ENCODE peak calls at places on chromosomes 16 and 17, in five cellular contexts. B is body of pancreas, C is cardiac muscle cell, G is heart left ventricle, J is left lung. P is an unnamed sample.

GRCh38 chr16:48734220-48734619 is 124.2 kb upstream of the N4BP1 start:
- DNase-seq in B (no peak), C (no peak), G (no peak), J (no peak), P (no peak)

GRCh38 chr17:69418535-69418934 is 4.0 kb downstream of the MAP2K6 start:
- DNase-seq in C (no peak), G (no peak), B (no peak), J (no peak), P (no peak)

GRCh38 chr16:12098429-12099310 is 122.1 kb downstream of the SNX29 start:
- DNase-seq in J (no peak), G (no peak), B (no peak), C (no peak), P (no peak)

GRCh38 chr17:80104321-80104955 is 3.1 kb downstream of the GAA start:
- DNase-seq in B (no peak), J (peak; percentile 38), G (no peak), C (peak; percentile 52), P (no peak)

GRCh38 chr17:67374329-67375053 is 2.6 kb upstream of the PITPNC1 start:
- DNase-seq in J (peak; percentile 88), G (peak; percentile 84), C (peak; percentile 90), B (peak; percentile 87), P (peak; percentile 82)

GRCh38 chr17:83175551-83176271 is 96.3 kb downstream of the METRNL start:
- DNase-seq in B (peak; percentile 1), J (peak; percentile 22), C (no peak), G (peak; percentile 5), P (no peak)

GRCh38 chr16:54968769-54969168 is 38.1 kb downstream of the IRX5 start:
- DNase-seq in G (no peak), B (no peak), J (no peak), C (no peak), P (no peak)

GRCh38 chr17:32303861-32304288 is 38.1 kb downstream of the C17orf75 start:
- DNase-seq in C (no peak), J (no peak), B (no peak), G (no peak), P (no peak)

GRCh38 chr17:50396261-50397110 is 837 bp downstream of the LRRC59 start:
- DNase-seq in B (peak; percentile 80), J (peak; percentile 44), G (peak; percentile 18), C (peak; percentile 80), P (no peak)

GRCh38 chr16:66581246-66581952 is 2.1 kb downstream of the CMTM2 start:
- DNase-seq in C (peak; percentile 34), B (no peak), G (no peak), J (no peak), P (no peak)

GRCh38 chr17:81171941-81172340 is 5.9 kb upstream of the AATK start:
- DNase-seq in B (no peak), G (no peak), J (no peak), C (no peak), P (no peak)

GRCh38 chr16:49277386-49277742 is 4.3 kb downstream of the CBLN1 start:
- DNase-seq in J (no peak), C (no peak), G (no peak), B (no peak), P (no peak)

GRCh38 chr16:71185366-71185765 is 45.2 kb downstream of the HYDIN start:
- DNase-seq in J (no peak), C (peak; percentile 4), G (no peak), B (no peak), P (no peak)

GRCh38 chr16:74832228-74832627 is 57.6 kb upstream of the FA2H start:
- DNase-seq in G (no peak), B (no peak), C (no peak), J (no peak), P (no peak)

GRCh38 chr16:23009075-23009474 is 140.2 kb downstream of the USP31 start:
- DNase-seq in G (no peak), C (no peak), J (no peak), B (no peak), P (no peak)

GRCh38 chr16:23008041-23008440 is 141.2 kb downstream of the USP31 start:
- DNase-seq in C (no peak), J (no peak), G (no peak), B (no peak), P (no peak)

DNA sequence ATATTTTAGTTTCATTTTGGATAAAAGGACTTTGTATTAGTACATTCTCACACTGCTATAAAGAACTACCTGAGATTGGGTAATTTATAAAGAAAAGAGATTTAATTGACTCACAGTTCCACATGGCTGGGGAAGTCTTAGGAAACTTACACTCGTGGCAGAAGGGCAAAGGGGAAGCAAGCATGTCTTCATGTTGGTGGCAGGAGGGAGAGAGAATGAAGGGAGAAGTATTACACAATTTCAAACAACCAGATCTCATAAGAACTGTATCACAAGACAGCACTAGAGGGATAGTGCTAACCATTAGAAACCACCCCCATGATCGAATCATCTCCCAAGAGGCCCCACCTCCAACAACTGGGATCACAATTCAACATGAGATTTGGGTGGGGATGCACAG is 142.9 kb downstream of the USP31 start:
- DNase-seq in C (no peak), G (no peak), J (no peak), B (no peak), P (no peak)
- H3K4me1 ChIP-seq in C (no peaks in the 10 kb centered on the region), G (no peaks in the 10 kb centered on the region), J (no peaks in the 10 kb centered on the region), B (no peaks in the 10 kb centered on the region), P (no peaks in the 10 kb centered on the region)

GRCh38 chr17:65079489-65079900 is 23.0 kb upstream of the GNA13 start:
- DNase-seq in G (no peak), B (no peak), C (no peak), J (no peak), P (no peak)
- H3K4me3 ChIP-seq in G (no peak overlapping the region), B (no peak overlapping the region), C (no peak overlapping the region), J (no peak overlapping the region), P (no peak overlapping the region)

DNA sequence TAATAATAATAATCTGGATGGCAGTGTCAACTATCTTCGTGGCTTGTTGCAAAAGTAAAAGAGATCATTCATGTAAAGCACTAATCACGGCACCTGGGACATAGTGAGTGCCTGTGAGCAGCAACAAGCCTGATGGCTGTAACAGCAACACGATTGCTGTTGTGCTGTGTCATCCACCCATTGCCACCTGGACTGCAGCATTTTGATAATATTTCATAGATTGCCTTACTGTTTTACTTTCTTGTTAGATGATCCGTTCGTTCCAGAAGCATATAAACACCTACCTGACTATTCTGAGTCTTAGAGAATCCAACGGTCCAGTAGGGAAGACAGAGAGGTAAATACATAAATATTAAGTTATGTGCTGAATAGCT is 3.1 kb upstream of the MRPS23 start:
- DNase-seq in B (no peak), G (no peak), C (no peak), J (no peak), P (no peak)
- H3K27ac ChIP-seq in B (peak overlapping the region; percentile 89), G (peak overlapping the region; percentile 92), C (peak overlapping the region; percentile 11), J (no peak overlapping the region), P (no peak overlapping the region)

GRCh38 chr16:2154533-2155090 is 970 bp upstream of the TRAF7 start:
- DNase-seq in J (no peak), G (no peak), B (peak; percentile 36), C (no peak), P (no peak)

GRCh38 chr16:2157480-2158261 is 2.1 kb downstream of the TRAF7 start:
- DNase-seq in J (no peak), B (no peak), C (no peak), G (no peak), P (no peak)

GRCh38 chr16:2156849-2157224 is 1.3 kb downstream of the TRAF7 start:
- DNase-seq in G (no peak), C (no peak), J (no peak), B (no peak), P (no peak)

GRCh38 chr16:2156025-2156848 is 655 bp downstream of the TRAF7 start:
- DNase-seq in B (peak; percentile 41), J (no peak), G (no peak), C (peak; percentile 74), P (no peak)

GRCh38 chr16:2155091-2156024 is at the start of gene TRAF7:
- DNase-seq in J (peak; percentile 98), C (peak; percentile 100), B (peak; percentile 99), G (peak; percentile 99), P (peak; percentile 99)
- H3K4me1 ChIP-seq in J (peaks cover 61% of the 10 kb centered on the region), C (peaks cover 33% of the 10 kb centered on the region), B (peaks cover 75% of the 10 kb centered on the region), G (peaks cover 43% of the 10 kb centered on the region), P (peaks cover 66% of the 10 kb centered on the region)

P was measured in CD8-positive, alpha-beta T cell.